ENCODE peak calls at places on chromosomes 12 and 14, in seven cellular contexts. One of them, this sample, is unnamed. For H3K27me3, the result is how much of the 10 kb centered on the place peaks cover.

GRCh38 chr14:96567289-96567899 is 65.2 kb downstream of the PAPOLA start:
- DNase-seq in lower lobe of right lung: no peak
- DNase-seq in endothelial cell of umbilical vein: peak
- DNase-seq in spleen: no peak
- DNase-seq in IMR-90: peak
- DNase-seq in HCT116: no peak
- DNase-seq in brain microvascular endothelial cell: peak
- DNase-seq in this sample: no peak

GRCh38 chr12:84642201-84642600 is 270.4 kb downstream of the SLC6A15 start:
- DNase-seq in endothelial cell of umbilical vein: no peak
- DNase-seq in spleen: no peak
- DNase-seq in HCT116: no peak
- DNase-seq in brain microvascular endothelial cell: no peak
- DNase-seq in lower lobe of right lung: no peak
- DNase-seq in IMR-90: peak
- DNase-seq in this sample: no peak

GRCh38 chr12:112961074-112961473 is 17.2 kb upstream of the OAS2 start:
- DNase-seq in endothelial cell of umbilical vein: no peak
- DNase-seq in HCT116: no peak
- DNase-seq in brain microvascular endothelial cell: no peak
- DNase-seq in IMR-90: no peak
- DNase-seq in spleen: no peak
- DNase-seq in lower lobe of right lung: no peak
- DNase-seq in this sample: no peak

GRCh38 chr12:2540535-2540941 is 254.2 kb upstream of the FKBP4 start:
- DNase-seq in lower lobe of right lung: no peak
- DNase-seq in spleen: peak
- DNase-seq in HCT116: no peak
- DNase-seq in brain microvascular endothelial cell: no peak
- DNase-seq in endothelial cell of umbilical vein: no peak
- DNase-seq in IMR-90: no peak
- DNase-seq in this sample: peak

GRCh38 chr12:67650127-67650495 is 1.6 kb downstream of the DYRK2 start:
- DNase-seq in brain microvascular endothelial cell: no peak
- DNase-seq in HCT116: no peak
- DNase-seq in endothelial cell of umbilical vein: peak
- DNase-seq in spleen: peak
- DNase-seq in IMR-90: no peak
- DNase-seq in lower lobe of right lung: no peak
- DNase-seq in this sample: peak

GRCh38 chr12:13635709-13636108 is 345.7 kb downstream of the GRIN2B start:
- DNase-seq in endothelial cell of umbilical vein: no peak
- DNase-seq in brain microvascular endothelial cell: no peak
- DNase-seq in spleen: no peak
- DNase-seq in lower lobe of right lung: no peak
- DNase-seq in IMR-90: no peak
- DNase-seq in HCT116: no peak
- DNase-seq in this sample: no peak

GRCh38 chr14:34971381-34971780 is 11.4 kb upstream of the SRP54 start:
- DNase-seq in endothelial cell of umbilical vein: peak
- DNase-seq in lower lobe of right lung: no peak
- DNase-seq in IMR-90: peak
- DNase-seq in HCT116: no peak
- DNase-seq in brain microvascular endothelial cell: peak
- DNase-seq in spleen: no peak
- DNase-seq in this sample: no peak

GRCh38 chr12:118429703-118430383 is 53.5 kb downstream of the SUDS3 start:
- DNase-seq in brain microvascular endothelial cell: no peak
- DNase-seq in endothelial cell of umbilical vein: no peak
- DNase-seq in IMR-90: no peak
- DNase-seq in lower lobe of right lung: peak
- DNase-seq in spleen: no peak
- DNase-seq in HCT116: no peak
- DNase-seq in this sample: no peak

GRCh38 chr12:106369624-106370346 is 12.2 kb downstream of the POLR3B start:
- DNase-seq in lower lobe of right lung: no peak
- DNase-seq in brain microvascular endothelial cell: peak
- DNase-seq in IMR-90: peak
- DNase-seq in spleen: no peak
- DNase-seq in HCT116: no peak
- DNase-seq in endothelial cell of umbilical vein: peak
- DNase-seq in this sample: no peak

GRCh38 chr12:14665354-14666348 is 30.7 kb downstream of the GUCY2C start:
- DNase-seq in brain microvascular endothelial cell: no peak
- DNase-seq in spleen: no peak
- DNase-seq in HCT116: peak
- DNase-seq in lower lobe of right lung: no peak
- DNase-seq in IMR-90: no peak
- DNase-seq in endothelial cell of umbilical vein: no peak
- DNase-seq in this sample: no peak

GRCh38 chr14:73782623-73783022 is 68.4 kb upstream of the PNMA1 start:
- DNase-seq in lower lobe of right lung: no peak
- DNase-seq in HCT116: no peak
- DNase-seq in spleen: peak
- DNase-seq in IMR-90: no peak
- DNase-seq in endothelial cell of umbilical vein: no peak
- DNase-seq in brain microvascular endothelial cell: no peak
- DNase-seq in this sample: no peak

GRCh38 chr14:32633930-32634329 is 304.7 kb upstream of the NPAS3 start:
- DNase-seq in spleen: no peak
- DNase-seq in HCT116: no peak
- DNase-seq in IMR-90: no peak
- DNase-seq in lower lobe of right lung: no peak
- DNase-seq in brain microvascular endothelial cell: no peak
- DNase-seq in endothelial cell of umbilical vein: no peak
- DNase-seq in this sample: no peak

GRCh38 chr12:100718212-100718611 is 76.4 kb upstream of the ANO4 start:
- DNase-seq in spleen: no peak
- DNase-seq in HCT116: no peak
- DNase-seq in endothelial cell of umbilical vein: no peak
- DNase-seq in brain microvascular endothelial cell: no peak
- DNase-seq in IMR-90: no peak
- DNase-seq in lower lobe of right lung: no peak
- DNase-seq in this sample: no peak

GRCh38 chr12:131732996-131733615 is 22.2 kb downstream of the SFSWAP start:
- DNase-seq in lower lobe of right lung: no peak
- DNase-seq in endothelial cell of umbilical vein: no peak
- DNase-seq in HCT116: no peak
- DNase-seq in spleen: no peak
- DNase-seq in brain microvascular endothelial cell: no peak
- DNase-seq in IMR-90: no peak
- DNase-seq in this sample: no peak

GRCh38 chr12:131735153-131735456 is 24.2 kb downstream of the SFSWAP start:
- DNase-seq in brain microvascular endothelial cell: no peak
- DNase-seq in IMR-90: no peak
- DNase-seq in lower lobe of right lung: no peak
- DNase-seq in HCT116: no peak
- DNase-seq in spleen: no peak
- DNase-seq in endothelial cell of umbilical vein: no peak
- DNase-seq in this sample: no peak

GRCh38 chr12:131735863-131736806 is 25.2 kb downstream of the SFSWAP start:
- DNase-seq in spleen: no peak
- DNase-seq in IMR-90: no peak
- DNase-seq in endothelial cell of umbilical vein: no peak
- DNase-seq in HCT116: no peak
- DNase-seq in lower lobe of right lung: no peak
- DNase-seq in brain microvascular endothelial cell: no peak
- DNase-seq in this sample: no peak

GRCh38 chr12:131734336-131735152 is 23.7 kb downstream of the SFSWAP start:
- DNase-seq in IMR-90: no peak
- DNase-seq in spleen: no peak
- DNase-seq in endothelial cell of umbilical vein: no peak
- DNase-seq in HCT116: no peak
- DNase-seq in lower lobe of right lung: no peak
- DNase-seq in brain microvascular endothelial cell: no peak
- DNase-seq in this sample: no peak

DNA sequence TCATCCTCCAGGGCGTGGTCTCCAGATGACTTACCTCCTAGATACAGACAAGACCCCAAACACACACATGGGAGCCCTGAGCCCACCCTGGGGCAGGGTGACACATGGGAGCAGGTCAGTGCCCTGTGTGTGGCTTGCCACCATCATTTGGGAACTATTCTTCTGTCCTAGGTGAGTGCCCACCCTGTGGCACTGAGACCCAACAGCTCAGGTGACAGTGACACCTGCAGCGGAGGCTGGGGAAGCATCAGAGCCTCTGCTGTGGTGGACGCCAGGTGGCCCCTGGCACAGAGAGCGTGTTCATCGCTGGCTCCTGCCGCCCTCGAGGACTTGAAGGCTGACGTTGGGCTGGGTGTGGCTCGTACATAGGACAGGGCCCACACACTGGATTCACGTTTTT is 23.0 kb downstream of the SFSWAP start:
- DNase-seq in IMR-90: no peak
- DNase-seq in lower lobe of right lung: no peak
- DNase-seq in endothelial cell of umbilical vein: no peak
- DNase-seq in HCT116: no peak
- DNase-seq in brain microvascular endothelial cell: no peak
- DNase-seq in spleen: no peak
- DNase-seq in this sample: no peak
- TF ChIP-seq CTCF in IMR-90: no peak
- TF ChIP-seq CTCF in lower lobe of right lung: no peak
- TF ChIP-seq CTCF in endothelial cell of umbilical vein: no peak
- TF ChIP-seq CTCF in HCT116: no peak
- TF ChIP-seq CTCF in brain microvascular endothelial cell: no peak
- TF ChIP-seq CTCF in spleen: no peak
- TF ChIP-seq CTCF in this sample: no peak

DNA sequence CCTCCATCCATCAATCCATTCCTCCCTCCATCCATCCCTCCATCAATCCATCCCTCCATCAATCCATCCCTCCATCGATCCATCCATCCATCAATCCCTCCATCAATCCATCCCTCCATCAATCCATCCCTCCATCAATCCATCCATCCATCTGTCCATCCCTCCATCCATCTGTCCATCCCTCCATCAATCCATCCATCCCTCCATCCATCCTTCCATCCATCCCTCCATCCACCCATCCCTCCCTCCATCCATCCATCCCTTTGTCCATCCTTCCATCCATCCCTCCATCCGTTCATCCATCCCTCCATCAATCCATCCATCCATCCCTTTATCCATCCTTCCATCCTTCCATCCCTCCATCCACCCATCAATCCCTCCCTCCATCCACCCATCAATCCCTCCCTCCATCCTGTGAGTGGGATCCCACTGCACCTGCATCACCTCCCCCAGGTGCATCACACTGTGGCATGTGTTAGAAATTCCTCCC is 338.1 kb upstream of the SFSWAP start:
- DNase-seq in spleen: no peak
- DNase-seq in HCT116: no peak
- DNase-seq in IMR-90: no peak
- DNase-seq in endothelial cell of umbilical vein: no peak
- DNase-seq in lower lobe of right lung: no peak
- DNase-seq in brain microvascular endothelial cell: no peak
- DNase-seq in this sample: no peak
- H3K27me3 ChIP-seq in spleen: under half
- H3K27me3 ChIP-seq in HCT116: under half
- H3K27me3 ChIP-seq in IMR-90: under half
- H3K27me3 ChIP-seq in endothelial cell of umbilical vein: under half
- H3K27me3 ChIP-seq in lower lobe of right lung: under half
- H3K27me3 ChIP-seq in brain microvascular endothelial cell: under half
- H3K27me3 ChIP-seq in this sample: under half

GRCh38 chr12:3975652-3976051 is 102.5 kb upstream of the PARP11 start:
- DNase-seq in lower lobe of right lung: no peak
- DNase-seq in brain microvascular endothelial cell: no peak
- DNase-seq in endothelial cell of umbilical vein: no peak
- DNase-seq in IMR-90: no peak
- DNase-seq in HCT116: no peak
- DNase-seq in spleen: no peak
- DNase-seq in this sample: no peak

GRCh38 chr12:3976351-3976938 is 103.2 kb upstream of the PARP11 start:
- DNase-seq in lower lobe of right lung: no peak
- DNase-seq in spleen: no peak
- DNase-seq in endothelial cell of umbilical vein: no peak
- DNase-seq in brain microvascular endothelial cell: no peak
- DNase-seq in HCT116: no peak
- DNase-seq in IMR-90: no peak
- DNase-seq in this sample: no peak

GRCh38 chr12:3973939-3974644 is 100.9 kb upstream of the PARP11 start:
- DNase-seq in HCT116: no peak
- DNase-seq in endothelial cell of umbilical vein: no peak
- DNase-seq in IMR-90: no peak
- DNase-seq in brain microvascular endothelial cell: no peak
- DNase-seq in lower lobe of right lung: no peak
- DNase-seq in spleen: no peak
- DNase-seq in this sample: no peak

GRCh38 chr12:3972576-3972975 is 99.4 kb upstream of the PARP11 start:
- DNase-seq in HCT116: no peak
- DNase-seq in brain microvascular endothelial cell: no peak
- DNase-seq in lower lobe of right lung: no peak
- DNase-seq in IMR-90: no peak
- DNase-seq in spleen: no peak
- DNase-seq in endothelial cell of umbilical vein: no peak
- DNase-seq in this sample: no peak

DNA sequence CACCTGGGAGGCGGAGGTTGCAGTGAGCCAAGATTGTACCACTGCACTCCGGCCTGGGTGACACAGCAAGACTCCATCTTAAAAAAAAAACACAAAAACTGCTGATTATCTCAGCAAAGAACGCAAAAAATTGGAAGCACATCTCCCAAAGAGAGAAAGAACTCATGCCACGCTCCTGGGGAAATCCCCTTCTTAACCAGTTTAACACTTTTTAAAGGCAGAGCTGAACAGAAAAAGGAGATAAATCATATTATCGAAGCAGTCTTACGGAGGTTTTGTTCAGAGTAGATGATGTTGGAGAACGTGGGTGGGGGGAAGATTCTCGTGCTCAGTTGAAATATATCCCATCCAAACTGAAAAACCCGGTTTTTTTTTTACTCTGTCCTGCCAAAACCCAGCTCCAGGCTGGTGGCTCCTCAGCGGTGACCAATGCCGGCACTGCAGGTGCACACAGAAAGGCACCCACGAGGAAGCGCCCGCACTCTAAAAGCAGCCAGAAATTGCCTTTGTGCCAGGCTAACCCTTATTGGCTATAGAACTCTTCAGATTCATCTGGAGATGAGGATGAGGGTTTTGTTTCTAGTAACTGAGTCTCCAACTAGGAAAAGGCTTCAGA is 100.2 kb upstream of the PARP11 start:
- DNase-seq in brain microvascular endothelial cell: no peak
- DNase-seq in HCT116: no peak
- DNase-seq in endothelial cell of umbilical vein: no peak
- DNase-seq in lower lobe of right lung: no peak
- DNase-seq in IMR-90: no peak
- DNase-seq in spleen: no peak
- DNase-seq in this sample: no peak
- TF ChIP-seq CTCF in brain microvascular endothelial cell: no peak
- TF ChIP-seq CTCF in HCT116: no peak
- TF ChIP-seq CTCF in endothelial cell of umbilical vein: no peak
- TF ChIP-seq CTCF in lower lobe of right lung: no peak
- TF ChIP-seq CTCF in IMR-90: no peak
- TF ChIP-seq CTCF in spleen: no peak
- TF ChIP-seq CTCF in this sample: no peak

DNA sequence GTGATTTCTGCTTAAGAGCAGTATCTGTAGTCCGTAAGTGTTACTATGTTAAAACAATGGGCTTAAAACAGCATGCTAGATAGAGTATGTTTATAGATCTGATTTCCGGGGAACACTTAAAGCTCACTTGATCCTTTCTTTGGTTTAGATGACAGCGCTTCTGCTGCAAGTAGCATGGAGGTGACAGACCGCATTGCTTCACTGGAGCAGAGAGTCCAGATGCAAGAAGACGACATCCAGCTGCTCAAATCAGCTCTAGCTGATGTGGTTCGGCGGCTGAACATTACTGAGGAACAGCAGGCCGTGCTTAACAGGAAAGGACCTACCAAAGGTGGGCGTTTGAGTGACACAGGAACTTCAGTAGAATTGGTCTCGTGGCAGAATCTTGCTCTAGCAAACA is 57.5 kb downstream of the EML1 start:
- DNase-seq in brain microvascular endothelial cell: no peak
- DNase-seq in HCT116: no peak
- DNase-seq in IMR-90: peak
- DNase-seq in lower lobe of right lung: no peak
- DNase-seq in endothelial cell of umbilical vein: no peak
- DNase-seq in spleen: no peak
- DNase-seq in this sample: no peak
- H3K27me3 ChIP-seq in brain microvascular endothelial cell: under half
- H3K27me3 ChIP-seq in HCT116: under half
- H3K27me3 ChIP-seq in IMR-90: under half
- H3K27me3 ChIP-seq in lower lobe of right lung: under half
- H3K27me3 ChIP-seq in endothelial cell of umbilical vein: under half
- H3K27me3 ChIP-seq in spleen: under half
- H3K27me3 ChIP-seq in this sample: under half

This sample was measured in ovary.